ENCODE peak calls at places on chromosomes 3 and 15, in six cellular contexts. One of them, this sample, is unnamed.

GRCh38 chr15:75198560-75199346 is 2.9 kb upstream of the C15orf39 start:
- DNase-seq in CD4-positive, alpha-beta T cell: no peak
- DNase-seq in GM23248: no peak
- DNase-seq in HTR-8/SVneo: peak; percentile 50
- DNase-seq in M059J: peak; percentile 71
- DNase-seq in occipital lobe: no peak
- DNase-seq in this sample: no peak

GRCh38 chr15:94856267-94856854 is 625.0 kb downstream of the MCTP2 start:
- DNase-seq in HTR-8/SVneo: no peak
- DNase-seq in M059J: no peak
- DNase-seq in occipital lobe: no peak
- DNase-seq in CD4-positive, alpha-beta T cell: no peak
- DNase-seq in GM23248: no peak
- DNase-seq in this sample: no peak

GRCh38 chr3:31553258-31553657 is 20.5 kb downstream of the STT3B start:
- DNase-seq in HTR-8/SVneo: no peak
- DNase-seq in occipital lobe: no peak
- DNase-seq in M059J: no peak
- DNase-seq in CD4-positive, alpha-beta T cell: no peak
- DNase-seq in GM23248: no peak
- DNase-seq in this sample: no peak

GRCh38 chr15:83404143-83404542 is 43.0 kb upstream of the SH3GL3 start:
- DNase-seq in GM23248: no peak
- DNase-seq in CD4-positive, alpha-beta T cell: no peak
- DNase-seq in occipital lobe: no peak
- DNase-seq in HTR-8/SVneo: no peak
- DNase-seq in M059J: peak; percentile 2
- DNase-seq in this sample: no peak

GRCh38 chr3:4981160-4981687 is 2.0 kb downstream of the BHLHE40 start:
- DNase-seq in occipital lobe: no peak
- DNase-seq in GM23248: peak; percentile 58
- DNase-seq in M059J: peak; percentile 54
- DNase-seq in HTR-8/SVneo: no peak
- DNase-seq in CD4-positive, alpha-beta T cell: no peak
- DNase-seq in this sample: no peak

GRCh38 chr3:40116478-40117162 is 192.9 kb upstream of the EIF1B start:
- DNase-seq in occipital lobe: no peak
- DNase-seq in M059J: peak; percentile 37
- DNase-seq in GM23248: peak; percentile 88
- DNase-seq in CD4-positive, alpha-beta T cell: no peak
- DNase-seq in HTR-8/SVneo: no peak
- DNase-seq in this sample: peak; percentile 72

GRCh38 chr3:72238341-72238740 is 453.4 kb upstream of the PROK2 start:
- DNase-seq in GM23248: peak; percentile 48
- DNase-seq in M059J: no peak
- DNase-seq in HTR-8/SVneo: no peak
- DNase-seq in occipital lobe: no peak
- DNase-seq in CD4-positive, alpha-beta T cell: no peak
- DNase-seq in this sample: peak; percentile 45

GRCh38 chr3:28013864-28014473 is 227.4 kb upstream of the CMC1 start:
- DNase-seq in M059J: no peak
- DNase-seq in HTR-8/SVneo: no peak
- DNase-seq in CD4-positive, alpha-beta T cell: no peak
- DNase-seq in occipital lobe: no peak
- DNase-seq in GM23248: no peak
- DNase-seq in this sample: no peak

GRCh38 chr15:52005748-52006701 is 13.0 kb upstream of the MAPK6 start:
- DNase-seq in occipital lobe: no peak
- DNase-seq in CD4-positive, alpha-beta T cell: no peak
- DNase-seq in HTR-8/SVneo: no peak
- DNase-seq in M059J: peak; percentile 75
- DNase-seq in GM23248: peak; percentile 81
- DNase-seq in this sample: peak; percentile 31

This sample was measured in GM03348.